ENCODE peak calls at places on chromosome 11, in ten cellular contexts. T, Y, K, X, C, U, I, D, B and Q are unnamed samples.

GRCh38 chr11:120707663-120708062 is 196.1 kb downstream of the GRIK4 start:
- DNase-seq in T (no peak), Y (no peak), K (no peak), X (no peak), C (no peak), U (no peak), I (no peak), D (no peak), B (no peak), Q (no peak)

GRCh38 chr11:132008872-132009271 is 638.5 kb downstream of the NTM start:
- DNase-seq in T (no peak), Y (no peak), K (no peak), X (no peak), C (no peak), U (no peak), I (no peak), D (no peak), B (no peak), Q (no peak)

GRCh38 chr11:61482513-61482912 is 26.0 kb upstream of the LRRC10B start:
- DNase-seq in T (no peak), Y (peak; percentile 27), K (no peak), X (no peak), C (no peak), U (no peak), I (no peak), D (peak; percentile 28), B (no peak), Q (no peak)

GRCh38 chr11:116790167-116791001 is 1.3 kb downstream of the APOA5 start:
- DNase-seq in T (peak; percentile 65), Y (no peak), K (no peak), X (no peak), C (no peak), U (no peak), I (no peak), D (no peak), B (no peak), Q (no peak)

GRCh38 chr11:124717421-124717785 is 22.3 kb upstream of the NRGN start:
- DNase-seq in T (no peak), Y (no peak), K (no peak), X (peak; percentile 15), C (no peak), U (no peak), I (no peak), D (no peak), B (no peak), Q (no peak)

GRCh38 chr11:61975638-61976419 is 8.4 kb upstream of the FTH1 start:
- DNase-seq in T (no peak), Y (peak; percentile 61), K (no peak), X (no peak), C (no peak), U (no peak), I (no peak), D (no peak), B (peak; percentile 53), Q (peak; percentile 52)

GRCh38 chr11:96114178-96115070 is 190.5 kb upstream of the MTMR2 start:
- DNase-seq in T (no peak), Y (no peak), K (no peak), X (no peak), C (no peak), U (peak; percentile 23), I (no peak), D (peak; percentile 14), B (no peak), Q (no peak)

GRCh38 chr11:15675683-15676082 is 561.0 kb downstream of the INSC start:
- DNase-seq in T (no peak), Y (no peak), K (no peak), X (no peak), C (peak; percentile 9), U (no peak), I (no peak), D (no peak), B (no peak), Q (no peak)

GRCh38 chr11:91664521-91664920 is 560.1 kb upstream of the FAT3 start:
- DNase-seq in T (no peak), Y (no peak), K (no peak), X (no peak), C (no peak), U (no peak), I (no peak), D (no peak), B (no peak), Q (no peak)

GRCh38 chr11:60251485-60252207 is 8.7 kb upstream of the MS4A4E start:
- DNase-seq in T (no peak), Y (peak; percentile 21), K (peak; percentile 16), X (peak; percentile 2), C (peak; percentile 21), U (no peak), I (no peak), D (peak; percentile 9), B (no peak), Q (no peak)

GRCh38 chr11:134504146-134504905 is 92.3 kb upstream of the B3GAT1 start:
- DNase-seq in T (peak; percentile 37), Y (no peak), K (no peak), X (no peak), C (no peak), U (no peak), I (peak; percentile 14), D (no peak), B (peak; percentile 27), Q (no peak)

GRCh38 chr11:28010001-28010400 is 98.0 kb downstream of the KIF18A start:
- DNase-seq in T (no peak), Y (no peak), K (no peak), X (no peak), C (peak; percentile 15), U (no peak), I (no peak), D (no peak), B (no peak), Q (no peak)

GRCh38 chr11:101523193-101523592 is 60.6 kb downstream of the TRPC6 start:
- DNase-seq in T (no peak), Y (no peak), K (no peak), X (no peak), C (no peak), U (no peak), I (no peak), D (no peak), B (no peak), Q (no peak)

GRCh38 chr11:19345848-19346681 is 105.3 kb upstream of the E2F8 start:
- DNase-seq in T (no peak), Y (peak; percentile 34), K (peak; percentile 53), X (no peak), C (peak; percentile 23), U (no peak), I (peak; percentile 52), D (no peak), B (no peak), Q (no peak)
- TF ChIP-seq CTCF in T (no peak), Y (no peak), K (peak; percentile 35), X (no peak), C (no peak), U (no peak), I (peak; percentile 19), D (no peak), B (no peak), Q (no peak)

GRCh38 chr11:36313750-36314500 is 17.8 kb downstream of the PRR5L start:
- DNase-seq in T (no peak), Y (no peak), K (no peak), X (no peak), C (no peak), U (no peak), I (no peak), D (no peak), B (no peak), Q (no peak)

GRCh38 chr11:36312593-36312990 is 16.5 kb downstream of the PRR5L start:
- DNase-seq in T (no peak), Y (no peak), K (no peak), X (peak; percentile 79), C (peak; percentile 94), U (no peak), I (no peak), D (no peak), B (no peak), Q (no peak)

GRCh38 chr11:36317992-36318391 is 21.9 kb downstream of the PRR5L start:
- DNase-seq in T (no peak), Y (no peak), K (no peak), X (no peak), C (no peak), U (no peak), I (no peak), D (no peak), B (no peak), Q (no peak)

GRCh38 chr11:36313073-36313472 is 17.0 kb downstream of the PRR5L start:
- DNase-seq in T (no peak), Y (no peak), K (no peak), X (no peak), C (no peak), U (no peak), I (no peak), D (no peak), B (no peak), Q (no peak)

DNA sequence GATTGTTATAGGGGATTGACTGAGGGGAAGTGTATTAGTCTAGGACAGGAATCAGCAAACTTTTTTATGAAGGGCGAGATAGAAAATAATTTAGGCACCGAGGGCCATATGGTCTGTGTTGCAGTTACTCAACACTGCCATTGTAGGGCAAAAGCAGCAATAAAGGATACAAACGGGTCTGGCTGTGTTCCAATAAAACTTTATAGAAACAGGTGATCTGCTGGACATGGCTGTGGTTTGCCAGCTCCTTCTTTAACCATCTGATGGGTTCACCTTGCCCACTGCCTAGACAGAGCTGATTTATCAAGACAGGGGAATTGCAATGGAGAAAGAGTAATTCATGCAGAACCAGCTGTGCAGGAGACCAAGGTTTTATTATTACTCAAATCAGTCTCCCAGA is 20.0 kb downstream of the PRR5L start:
- DNase-seq in T (no peak), Y (no peak), K (no peak), X (no peak), C (no peak), U (no peak), I (no peak), D (no peak), B (no peak), Q (no peak)
- H3K27me3 ChIP-seq in T (no peaks in the 10 kb centered on the region), Y (no peaks in the 10 kb centered on the region), K (no peaks in the 10 kb centered on the region), X (no peaks in the 10 kb centered on the region), C (peaks cover 3% of the 10 kb centered on the region), U (no peaks in the 10 kb centered on the region), I (no peaks in the 10 kb centered on the region), D (no peaks in the 10 kb centered on the region), B (no peaks in the 10 kb centered on the region), Q (no peaks in the 10 kb centered on the region)

GRCh38 chr11:45713573-45713972 is 48.2 kb upstream of the CHST1 start:
- DNase-seq in T (no peak), Y (no peak), K (no peak), X (no peak), C (no peak), U (no peak), I (no peak), D (no peak), B (no peak), Q (no peak)
- H3K27ac ChIP-seq in T (no peak overlapping the region), Y (no peak overlapping the region), K (no peak overlapping the region), X (no peak overlapping the region), C (no peak overlapping the region), U (no peak overlapping the region), I (no peak overlapping the region), D (no peak overlapping the region), B (no peak overlapping the region), Q (no peak overlapping the region)

DNA sequence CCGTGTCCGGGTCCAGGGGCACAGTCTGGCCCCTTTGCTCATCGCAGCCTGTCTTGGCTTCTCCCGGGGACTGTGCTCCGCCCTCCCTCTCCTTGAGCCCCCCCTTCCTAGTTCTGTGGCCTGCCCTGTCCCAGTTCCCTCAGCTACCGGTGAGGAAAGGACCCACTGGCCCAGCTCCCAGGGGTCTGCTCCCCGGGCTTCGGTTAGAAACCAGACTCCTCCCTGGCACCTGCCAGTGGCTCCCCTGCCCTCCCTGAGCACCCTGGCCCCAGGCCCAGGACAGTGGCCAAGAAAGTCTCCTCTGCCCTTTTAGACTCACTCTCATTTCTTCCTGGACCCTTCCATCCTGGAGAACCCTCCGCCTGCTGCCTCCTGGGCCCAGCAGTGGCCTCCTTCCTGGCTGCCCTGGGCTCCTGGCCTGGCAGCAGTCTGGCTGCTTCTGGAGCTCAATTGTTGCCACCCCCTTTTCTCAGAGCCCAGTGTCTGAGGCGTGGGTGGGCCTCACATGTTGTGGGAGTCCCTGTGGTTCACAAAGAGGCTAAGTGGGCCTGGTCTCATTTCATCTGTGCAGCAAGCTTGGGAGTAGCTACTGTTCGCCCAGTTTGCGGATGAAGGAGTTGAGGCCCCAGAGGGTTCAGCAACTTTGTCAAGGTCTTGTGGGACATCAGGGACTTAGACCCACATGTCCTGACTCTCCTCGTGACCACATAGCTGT is 12.6 kb downstream of the PRDM11 start:
- DNase-seq in T (no peak), Y (no peak), K (no peak), X (no peak), C (no peak), U (no peak), I (no peak), D (no peak), B (peak; percentile 41), Q (peak; percentile 69)
- TF ChIP-seq CTCF in T (no peak), Y (no peak), K (no peak), X (no peak), C (no peak), U (no peak), I (no peak), D (no peak), B (no peak), Q (no peak)